ENCODE peak calls at places on chromosomes 6 and 20, in ten cellular contexts. G, P, N, R, Z, Q, I, C, L and T are unnamed samples.
A peak's percentile ranks its signal among the peaks of the same experiment; 100 is the strongest.

GRCh38 chr20:41655966-41656685 is 37.9 kb upstream of the CHD6 start:
- DNase-seq in N (no peak), C (no peak), Q (no peak), R (no peak), Z (no peak), G (no peak), L (no peak), P (no peak), I (no peak), T (no peak)

GRCh38 chr6:3744211-3744900 is 7.2 kb downstream of the PXDC1 start:
- DNase-seq in Z (peak; percentile 42), L (no peak), Q (peak; percentile 81), P (peak; percentile 37), C (peak; percentile 38), G (peak; percentile 30), R (no peak), I (no peak), N (no peak), T (no peak)

GRCh38 chr20:50930139-50931047 is 844 bp downstream of the ADNP start:
- DNase-seq in N (no peak), G (peak; percentile 23), I (peak; percentile 47), P (no peak), L (peak; percentile 39), C (no peak), Z (no peak), Q (no peak), R (peak; percentile 76), T (no peak)

GRCh38 chr20:50915424-50915823 is 15.8 kb downstream of the ADNP start:
- DNase-seq in N (no peak), C (peak; percentile 70), Q (no peak), L (no peak), G (no peak), I (no peak), Z (peak; percentile 61), R (no peak), P (peak; percentile 54), T (no peak)

GRCh38 chr6:30828027-30828962 is 56.0 kb upstream of the DDR1 start:
- DNase-seq in I (peak; percentile 50), R (peak; percentile 88), P (peak; percentile 95), Q (peak; percentile 98), L (peak; percentile 91), Z (peak; percentile 92), N (peak; percentile 92), G (peak; percentile 90), C (peak; percentile 94), T (peak; percentile 71)

GRCh38 chr6:135901776-135902524 is 50.4 kb downstream of the PDE7B start:
- DNase-seq in Q (peak; percentile 85), R (no peak), C (peak; percentile 98), L (no peak), N (peak; percentile 98), Z (no peak), G (peak; percentile 49), P (peak; percentile 97), I (no peak), T (no peak)

GRCh38 chr6:25504661-25505060 is 147.4 kb upstream of the SCGN start:
- DNase-seq in C (no peak), N (no peak), P (peak; percentile 84), Z (no peak), I (no peak), Q (no peak), L (no peak), G (no peak), R (no peak), T (no peak)

GRCh38 chr6:73704260-73704659 is 8.3 kb downstream of the CD109 start:
- DNase-seq in N (peak; percentile 96), G (no peak), Z (peak; percentile 66), L (no peak), P (peak; percentile 94), C (peak; percentile 77), Q (no peak), R (no peak), I (no peak), T (no peak)

GRCh38 chr6:137652961-137653697 is 158.9 kb upstream of the OLIG3 start:
- DNase-seq in P (no peak), C (no peak), R (no peak), I (no peak), N (no peak), Z (no peak), G (no peak), L (no peak), Q (no peak), T (no peak)

GRCh38 chr20:35269055-35269781 is 8.7 kb downstream of the MMP24OS start:
- DNase-seq in N (peak; percentile 48), G (peak; percentile 44), Z (peak; percentile 66), I (no peak), Q (no peak), L (peak; percentile 54), P (peak; percentile 64), R (peak; percentile 81), C (peak; percentile 72), T (peak; percentile 79)

GRCh38 chr6:118719351-118720124 is 68.1 kb upstream of the CEP85L start:
- DNase-seq in P (no peak), L (peak; percentile 60), Q (no peak), C (no peak), N (no peak), R (no peak), G (no peak), I (peak; percentile 35), Z (no peak), T (peak; percentile 42)

GRCh38 chr6:76275746-76276145 is 203.3 kb upstream of the IMPG1 start:
- DNase-seq in R (no peak), I (no peak), G (no peak), Z (peak; percentile 1), L (no peak), Q (no peak), C (no peak), P (no peak), N (no peak), T (no peak)

GRCh38 chr6:42118162-42119001 is 24.0 kb downstream of the C6orf132 start:
- DNase-seq in P (peak; percentile 51), R (peak; percentile 86), N (no peak), Q (no peak), I (no peak), G (no peak), C (no peak), L (no peak), Z (no peak), T (no peak)

GRCh38 chr6:155890409-155890808 is 434.8 kb upstream of the NOX3 start:
- DNase-seq in R (no peak), Q (no peak), Z (no peak), L (no peak), C (no peak), I (no peak), G (no peak), P (no peak), N (no peak), T (no peak)

GRCh38 chr20:51462566-51463276 is 79.8 kb downstream of the NFATC2 start:
- DNase-seq in G (peak; percentile 85), C (peak; percentile 66), I (no peak), Z (no peak), P (peak; percentile 78), N (peak; percentile 80), Q (peak; percentile 91), R (no peak), L (no peak), T (no peak)

GRCh38 chr6:27251672-27252251 is 4.3 kb downstream of the PRSS16 start:
- DNase-seq in I (peak; percentile 93), C (peak; percentile 62), G (no peak), R (peak; percentile 94), Q (peak; percentile 87), L (no peak), P (peak; percentile 20), N (no peak), Z (peak; percentile 23), T (peak; percentile 88)
- TF ChIP-seq CTCF in I (peak; percentile 79), C (peak; percentile 23), G (no peak), R (peak; percentile 41), Q (no peak), L (no peak), P (peak; percentile 3), N (peak; percentile 20), Z (peak; percentile 7), T (peak; percentile 59)

GRCh38 chr6:57262491-57262890 is 40.4 kb upstream of the RAB23 start:
- DNase-seq in Z (no peak), G (peak; percentile 89), Q (peak; percentile 92), I (no peak), N (peak; percentile 78), C (no peak), R (no peak), P (peak; percentile 75), L (no peak), T (no peak)

GRCh38 chr6:57265755-57266221 is 43.7 kb upstream of the RAB23 start:
- DNase-seq in Q (no peak), Z (peak; percentile 74), L (no peak), N (peak; percentile 80), P (peak; percentile 65), I (no peak), G (no peak), C (peak; percentile 61), R (no peak), T (no peak)

GRCh38 chr6:57262901-57263694 is 41.0 kb upstream of the RAB23 start:
- DNase-seq in C (peak; percentile 95), R (no peak), N (peak; percentile 97), L (no peak), I (no peak), P (peak; percentile 97), Z (peak; percentile 52), G (peak; percentile 51), Q (no peak), T (no peak)

GRCh38 chr6:57267586-57268293 is 45.6 kb upstream of the RAB23 start:
- DNase-seq in I (peak; percentile 7), N (peak; percentile 99), G (peak; percentile 54), L (peak; percentile 36), R (no peak), Z (peak; percentile 86), Q (no peak), C (peak; percentile 99), P (peak; percentile 99), T (peak; percentile 25)

DNA sequence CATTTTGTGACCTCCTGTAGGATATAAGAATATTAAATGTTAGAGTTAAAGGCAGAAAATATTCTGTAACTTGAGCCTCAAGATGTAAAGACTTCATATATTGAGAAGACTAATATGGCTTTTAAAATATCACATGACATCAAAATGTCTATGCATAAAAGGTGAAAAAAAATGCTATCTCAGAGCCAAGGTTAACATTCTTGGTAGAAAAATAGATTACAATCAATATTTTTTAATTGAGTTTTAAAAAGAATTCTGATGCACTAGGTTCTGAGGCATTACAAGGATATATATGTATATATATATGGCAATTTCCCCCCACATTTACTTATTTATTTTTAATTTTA is 46.2 kb upstream of the RAB23 start:
- DNase-seq in G (no peak), Q (no peak), R (no peak), Z (no peak), P (no peak), C (no peak), N (no peak), L (no peak), I (no peak), T (no peak)
- TF ChIP-seq CTCF in G (no peak), Q (no peak), R (no peak), Z (no peak), P (no peak), C (no peak), N (no peak), L (no peak), I (no peak), T (no peak)

GRCh38 chr6:15058200-15059070 is 187.4 kb upstream of the JARID2 start:
- DNase-seq in Z (no peak), L (no peak), R (no peak), C (no peak), Q (no peak), N (no peak), I (no peak), P (no peak), G (no peak), T (no peak)
- TF ChIP-seq CTCF in Z (no peak), L (no peak), R (no peak), C (no peak), Q (no peak), N (no peak), I (no peak), P (no peak), G (no peak), T (no peak)

GRCh38 chr6:132100388-132100990 is 149.3 kb upstream of the CCN2 start:
- DNase-seq in Z (peak; percentile 50), R (no peak), N (no peak), L (no peak), I (no peak), Q (no peak), C (no peak), G (no peak), P (no peak), T (no peak)
- TF ChIP-seq CTCF in Z (no peak), R (no peak), N (no peak), L (no peak), I (no peak), Q (no peak), C (no peak), G (no peak), P (no peak), T (no peak)